ENCODE peak calls at places on chromosomes 5 and 9, in nine cellular contexts. One of them, this sample, is unnamed.

GRCh38 chr5:73968729-73969128 is 342.7 kb downstream of the ARHGEF28 start:
- DNase-seq in GM04504: no peak
- DNase-seq in NCI-H774: no peak
- DNase-seq in chondrocyte: no peak
- DNase-seq in nephron progenitor cell: no peak
- DNase-seq in smooth muscle cell of the brain vasculature: no peak
- DNase-seq in naive thymus-derived CD8-positive, alpha-beta T cell: no peak
- DNase-seq in choroid plexus epithelial cell: no peak
- DNase-seq in fibroblast of pulmonary artery: peak
- DNase-seq in this sample: no peak

GRCh38 chr9:95494022-95494415 is 22.8 kb downstream of the PTCH1 start:
- DNase-seq in smooth muscle cell of the brain vasculature: no peak
- DNase-seq in NCI-H774: peak
- DNase-seq in choroid plexus epithelial cell: no peak
- DNase-seq in fibroblast of pulmonary artery: no peak
- DNase-seq in GM04504: no peak
- DNase-seq in nephron progenitor cell: no peak
- DNase-seq in naive thymus-derived CD8-positive, alpha-beta T cell: peak
- DNase-seq in chondrocyte: no peak
- DNase-seq in this sample: no peak

GRCh38 chr5:170573119-170573518 is 69.3 kb downstream of the KCNIP1 start:
- DNase-seq in naive thymus-derived CD8-positive, alpha-beta T cell: no peak
- DNase-seq in NCI-H774: no peak
- DNase-seq in choroid plexus epithelial cell: no peak
- DNase-seq in smooth muscle cell of the brain vasculature: no peak
- DNase-seq in fibroblast of pulmonary artery: no peak
- DNase-seq in GM04504: no peak
- DNase-seq in nephron progenitor cell: no peak
- DNase-seq in chondrocyte: no peak
- DNase-seq in this sample: no peak

GRCh38 chr5:34709861-34710673 is 53.9 kb downstream of the RAI14 start:
- DNase-seq in nephron progenitor cell: no peak
- DNase-seq in fibroblast of pulmonary artery: peak
- DNase-seq in naive thymus-derived CD8-positive, alpha-beta T cell: no peak
- DNase-seq in choroid plexus epithelial cell: peak
- DNase-seq in smooth muscle cell of the brain vasculature: peak
- DNase-seq in chondrocyte: no peak
- DNase-seq in GM04504: no peak
- DNase-seq in NCI-H774: no peak
- DNase-seq in this sample: no peak

GRCh38 chr9:98772364-98773155 is 23.8 kb downstream of the ANKS6 start:
- DNase-seq in GM04504: no peak
- DNase-seq in naive thymus-derived CD8-positive, alpha-beta T cell: no peak
- DNase-seq in smooth muscle cell of the brain vasculature: no peak
- DNase-seq in NCI-H774: no peak
- DNase-seq in nephron progenitor cell: no peak
- DNase-seq in chondrocyte: peak
- DNase-seq in choroid plexus epithelial cell: no peak
- DNase-seq in fibroblast of pulmonary artery: no peak
- DNase-seq in this sample: no peak

GRCh38 chr5:32326216-32326772 is 13.6 kb upstream of the MTMR12 start:
- DNase-seq in nephron progenitor cell: no peak
- DNase-seq in NCI-H774: no peak
- DNase-seq in smooth muscle cell of the brain vasculature: no peak
- DNase-seq in fibroblast of pulmonary artery: no peak
- DNase-seq in naive thymus-derived CD8-positive, alpha-beta T cell: no peak
- DNase-seq in choroid plexus epithelial cell: peak
- DNase-seq in GM04504: no peak
- DNase-seq in chondrocyte: no peak
- DNase-seq in this sample: no peak

GRCh38 chr5:143102414-143102813 is 301.1 kb downstream of the NR3C1 start:
- DNase-seq in nephron progenitor cell: no peak
- DNase-seq in NCI-H774: no peak
- DNase-seq in fibroblast of pulmonary artery: no peak
- DNase-seq in chondrocyte: no peak
- DNase-seq in naive thymus-derived CD8-positive, alpha-beta T cell: no peak
- DNase-seq in GM04504: no peak
- DNase-seq in smooth muscle cell of the brain vasculature: no peak
- DNase-seq in choroid plexus epithelial cell: no peak
- DNase-seq in this sample: no peak

GRCh38 chr5:6718161-6718681 is 5.0 kb downstream of the TENT4A start:
- DNase-seq in chondrocyte: no peak
- DNase-seq in NCI-H774: no peak
- DNase-seq in nephron progenitor cell: no peak
- DNase-seq in smooth muscle cell of the brain vasculature: no peak
- DNase-seq in GM04504: no peak
- DNase-seq in choroid plexus epithelial cell: no peak
- DNase-seq in fibroblast of pulmonary artery: no peak
- DNase-seq in naive thymus-derived CD8-positive, alpha-beta T cell: no peak
- DNase-seq in this sample: no peak

GRCh38 chr5:657570-657969 is 35.6 kb downstream of the TPPP start:
- DNase-seq in choroid plexus epithelial cell: peak
- DNase-seq in GM04504: no peak
- DNase-seq in fibroblast of pulmonary artery: peak
- DNase-seq in NCI-H774: no peak
- DNase-seq in smooth muscle cell of the brain vasculature: peak
- DNase-seq in naive thymus-derived CD8-positive, alpha-beta T cell: no peak
- DNase-seq in chondrocyte: no peak
- DNase-seq in nephron progenitor cell: no peak
- DNase-seq in this sample: no peak

GRCh38 chr5:148542812-148543211 is 111.5 kb downstream of the HTR4 start:
- DNase-seq in naive thymus-derived CD8-positive, alpha-beta T cell: no peak
- DNase-seq in smooth muscle cell of the brain vasculature: no peak
- DNase-seq in choroid plexus epithelial cell: peak
- DNase-seq in NCI-H774: no peak
- DNase-seq in chondrocyte: no peak
- DNase-seq in GM04504: peak
- DNase-seq in fibroblast of pulmonary artery: no peak
- DNase-seq in nephron progenitor cell: no peak
- DNase-seq in this sample: no peak

GRCh38 chr9:419571-420156 is 205.0 kb downstream of the DOCK8 start:
- DNase-seq in GM04504: no peak
- DNase-seq in naive thymus-derived CD8-positive, alpha-beta T cell: no peak
- DNase-seq in NCI-H774: no peak
- DNase-seq in nephron progenitor cell: no peak
- DNase-seq in chondrocyte: no peak
- DNase-seq in smooth muscle cell of the brain vasculature: no peak
- DNase-seq in fibroblast of pulmonary artery: peak
- DNase-seq in choroid plexus epithelial cell: peak
- DNase-seq in this sample: peak

GRCh38 chr5:88818296-88818695 is 64.7 kb downstream of the MEF2C start:
- DNase-seq in NCI-H774: no peak
- DNase-seq in nephron progenitor cell: no peak
- DNase-seq in choroid plexus epithelial cell: no peak
- DNase-seq in naive thymus-derived CD8-positive, alpha-beta T cell: no peak
- DNase-seq in smooth muscle cell of the brain vasculature: no peak
- DNase-seq in chondrocyte: no peak
- DNase-seq in fibroblast of pulmonary artery: no peak
- DNase-seq in GM04504: no peak
- DNase-seq in this sample: no peak

GRCh38 chr5:73288803-73289720 is 116.1 kb downstream of the TMEM174 start:
- DNase-seq in chondrocyte: no peak
- DNase-seq in NCI-H774: no peak
- DNase-seq in naive thymus-derived CD8-positive, alpha-beta T cell: no peak
- DNase-seq in nephron progenitor cell: no peak
- DNase-seq in choroid plexus epithelial cell: no peak
- DNase-seq in GM04504: no peak
- DNase-seq in smooth muscle cell of the brain vasculature: no peak
- DNase-seq in fibroblast of pulmonary artery: no peak
- DNase-seq in this sample: no peak